ENCODE peak calls at places on chromosomes 4 and X, in eight cellular contexts. X, L, F, P, C, W, D and G are unnamed samples.

GRCh38 chrX:16851827-16852226 is 18.3 kb downstream of the RBBP7 start:
- DNase-seq in W (no peak), X (no peak), P (no peak), D (no peak), F (no peak), L (no peak), C (no peak), G (no peak)

GRCh38 chr4:105630670-105631655 is 77.5 kb downstream of the INTS12 start:
- DNase-seq in P (no peak), L (no peak), D (no peak), X (no peak), F (no peak), W (no peak), C (no peak), G (no peak)

GRCh38 chrX:41192880-41193279 is 107.6 kb downstream of the USP9X start:
- DNase-seq in W (no peak), P (no peak), X (no peak), C (no peak), L (no peak), D (no peak), F (no peak), G (no peak)

GRCh38 chrX:3124041-3124440 is 82.8 kb downstream of the ARSF start:
- DNase-seq in W (no peak), P (no peak), D (no peak), C (no peak), X (no peak), F (no peak), L (no peak), G (no peak)

GRCh38 chr4:159105063-159105414 is 2.2 kb downstream of the RAPGEF2 start:
- DNase-seq in L (no peak), D (peak), C (no peak), W (no peak), F (no peak), X (peak), P (no peak), G (no peak)

GRCh38 chr4:174716986-174717770 is 111.9 kb downstream of the GLRA3 start:
- DNase-seq in F (no peak), W (no peak), L (no peak), P (no peak), D (no peak), X (no peak), C (no peak), G (no peak)

GRCh38 chr4:182683666-182684065 is 233.5 kb downstream of the DCTD start:
- DNase-seq in X (no peak), W (no peak), D (no peak), C (peak), F (no peak), P (no peak), L (no peak), G (no peak)

GRCh38 chr4:158166701-158167100 is 6.1 kb downstream of the GASK1B start:
- DNase-seq in W (no peak), D (no peak), P (no peak), X (no peak), F (no peak), L (no peak), C (no peak), G (no peak)

GRCh38 chr4:7398104-7398423 is 36.7 kb downstream of the PSAPL1 start:
- DNase-seq in L (no peak), X (peak), P (peak), C (no peak), D (no peak), W (no peak), F (peak), G (peak)

GRCh38 chr4:8269535-8270417 is at the start of gene HTRA3:
- DNase-seq in W (no peak), D (no peak), X (peak), P (peak), C (peak), L (peak), F (peak), G (peak)

GRCh38 chr4:37793562-37793961 is 32.9 kb upstream of the PGM2 start:
- DNase-seq in W (no peak), X (peak), F (no peak), P (no peak), C (peak), D (peak), L (peak), G (no peak)

GRCh38 chr4:15068298-15068697 is 66.0 kb downstream of the CPEB2 start:
- DNase-seq in X (no peak), W (no peak), C (no peak), P (no peak), L (no peak), D (no peak), F (no peak), G (no peak)

GRCh38 chrX:49760288-49760885 is 64.6 kb upstream of the PAGE1 start:
- DNase-seq in F (no peak), P (no peak), X (no peak), L (no peak), C (no peak), D (peak), W (no peak), G (no peak)

GRCh38 chr4:152289963-152290362 is 245.9 kb downstream of the FBXW7 start:
- DNase-seq in D (peak), W (no peak), P (no peak), L (no peak), F (no peak), X (no peak), C (no peak), G (peak)

GRCh38 chr4:106109929-106110328 is 206.1 kb downstream of the TBCK start:
- DNase-seq in D (no peak), C (no peak), X (no peak), P (no peak), F (no peak), W (no peak), L (no peak), G (no peak)